ENCODE peak calls at places on chromosome 4, in six cellular contexts. P is ovary, R is WTC11, N is type B pancreatic cell, J is ELR, D is adrenal gland. G is an unnamed sample.
A peak's percentile ranks its signal among the peaks of the same experiment; 100 is the strongest.

GRCh38 chr4:56737666-56738065 is 56.6 kb upstream of the HOPX start:
- DNase-seq in J (no peak), D (no peak), N (no peak), P (no peak), R (no peak), G (no peak)

GRCh38 chr4:761739-762138 is 56.1 kb downstream of the PCGF3 start:
- DNase-seq in P (no peak), N (no peak), D (no peak), R (no peak), J (no peak), G (no peak)

GRCh38 chr4:6492027-6492590 is 19.7 kb upstream of the PPP2R2C start:
- DNase-seq in P (no peak), N (peak; percentile 45), R (no peak), J (no peak), D (no peak), G (no peak)

GRCh38 chr4:159506801-159507517 is 404.1 kb downstream of the RAPGEF2 start:
- DNase-seq in N (no peak), J (no peak), P (no peak), D (no peak), R (no peak), G (no peak)

GRCh38 chr4:150591284-150591874 is 9.4 kb downstream of the MAB21L2 start:
- DNase-seq in D (no peak), R (peak; percentile 57), J (no peak), P (no peak), N (no peak), G (no peak)

GRCh38 chr4:113591982-113592381 is 169.6 kb downstream of the CAMK2D start:
- DNase-seq in N (no peak), J (no peak), D (no peak), P (no peak), R (no peak), G (no peak)

GRCh38 chr4:180932365-180933001 is 1310.7 kb upstream of the TENM3 start:
- DNase-seq in P (no peak), D (no peak), N (no peak), J (no peak), R (no peak), G (no peak)

GRCh38 chr4:176729489-176729888 is 63.2 kb downstream of the VEGFC start:
- DNase-seq in P (no peak), D (no peak), J (no peak), R (no peak), N (no peak), G (no peak)

GRCh38 chr4:69708211-69708610 is 52.2 kb downstream of the SULT1B1 start:
- DNase-seq in R (no peak), D (no peak), P (no peak), J (no peak), N (no peak), G (no peak)

GRCh38 chr4:108830509-108831244 is 67.8 kb upstream of the ETNPPL start:
- DNase-seq in J (no peak), P (no peak), N (no peak), R (no peak), D (peak; percentile 15), G (peak; percentile 86)